ENCODE peak calls at places on chromosomes 3 and 15, in five cellular contexts. One of them, this sample, is unnamed.

GRCh38 chr15:40769310-40770146 is at the start of gene C15orf62:
- DNase-seq in AG10803: no peak
- DNase-seq in foreskin fibroblast: peak; percentile 51
- DNase-seq in GM10248: peak; percentile 71
- DNase-seq in cardiac muscle cell: no peak
- DNase-seq in this sample: no peak

GRCh38 chr3:62805578-62805977 is 69.6 kb downstream of the CADPS start:
- DNase-seq in cardiac muscle cell: peak; percentile 2
- DNase-seq in foreskin fibroblast: no peak
- DNase-seq in GM10248: no peak
- DNase-seq in AG10803: no peak
- DNase-seq in this sample: no peak

GRCh38 chr3:120144267-120144666 is 50.0 kb upstream of the GSK3B start:
- DNase-seq in cardiac muscle cell: peak; percentile 51
- DNase-seq in GM10248: no peak
- DNase-seq in AG10803: peak; percentile 77
- DNase-seq in foreskin fibroblast: peak; percentile 56
- DNase-seq in this sample: no peak

GRCh38 chr15:27058939-27059338 is 88.0 kb downstream of the GABRG3 start:
- DNase-seq in AG10803: no peak
- DNase-seq in cardiac muscle cell: no peak
- DNase-seq in GM10248: no peak
- DNase-seq in foreskin fibroblast: no peak
- DNase-seq in this sample: no peak

GRCh38 chr3:11690863-11691833 is 47.4 kb upstream of the VGLL4 start:
- DNase-seq in foreskin fibroblast: peak; percentile 16
- DNase-seq in cardiac muscle cell: no peak
- DNase-seq in AG10803: peak; percentile 67
- DNase-seq in GM10248: no peak
- DNase-seq in this sample: no peak

GRCh38 chr3:120274739-120275167 is 10.3 kb downstream of the GPR156 start:
- DNase-seq in cardiac muscle cell: no peak
- DNase-seq in GM10248: no peak
- DNase-seq in foreskin fibroblast: peak; percentile 6
- DNase-seq in AG10803: no peak
- DNase-seq in this sample: no peak

GRCh38 chr15:38254065-38254883 is 1.6 kb downstream of the SPRED1 start:
- DNase-seq in foreskin fibroblast: peak; percentile 69
- DNase-seq in cardiac muscle cell: peak; percentile 67
- DNase-seq in GM10248: peak; percentile 20
- DNase-seq in AG10803: peak; percentile 54
- DNase-seq in this sample: no peak

GRCh38 chr3:11060500-11061251 is 68.1 kb downstream of the SLC6A1 start:
- DNase-seq in GM10248: peak; percentile 69
- DNase-seq in AG10803: peak; percentile 49
- DNase-seq in foreskin fibroblast: peak; percentile 67
- DNase-seq in cardiac muscle cell: peak; percentile 83
- DNase-seq in this sample: no peak

GRCh38 chr3:189202583-189202982 is 30.8 kb downstream of the TPRG1 start:
- DNase-seq in cardiac muscle cell: no peak
- DNase-seq in GM10248: no peak
- DNase-seq in foreskin fibroblast: no peak
- DNase-seq in AG10803: no peak
- DNase-seq in this sample: no peak

GRCh38 chr15:75091814-75092213 is 68.4 kb downstream of the PPCDC start:
- DNase-seq in AG10803: peak; percentile 25
- DNase-seq in GM10248: no peak
- DNase-seq in cardiac muscle cell: no peak
- DNase-seq in foreskin fibroblast: no peak
- DNase-seq in this sample: no peak

GRCh38 chr3:58052373-58053273 is 44.4 kb downstream of the FLNB start:
- DNase-seq in GM10248: no peak
- DNase-seq in foreskin fibroblast: peak; percentile 97
- DNase-seq in AG10803: peak; percentile 94
- DNase-seq in cardiac muscle cell: no peak
- DNase-seq in this sample: no peak

GRCh38 chr3:52281980-52282801 is 3.7 kb upstream of the WDR82 start:
- DNase-seq in cardiac muscle cell: no peak
- DNase-seq in AG10803: peak; percentile 23
- DNase-seq in GM10248: no peak
- DNase-seq in foreskin fibroblast: peak; percentile 77
- DNase-seq in this sample: no peak

GRCh38 chr3:132464066-132464465 is 46.8 kb downstream of the DNAJC13 start:
- DNase-seq in AG10803: peak; percentile 33
- DNase-seq in foreskin fibroblast: peak; percentile 65
- DNase-seq in cardiac muscle cell: no peak
- DNase-seq in GM10248: no peak
- DNase-seq in this sample: no peak

GRCh38 chr3:11452988-11453847 is 181.0 kb downstream of the ATG7 start:
- DNase-seq in GM10248: no peak
- DNase-seq in cardiac muscle cell: no peak
- DNase-seq in AG10803: peak; percentile 65
- DNase-seq in foreskin fibroblast: peak; percentile 67
- DNase-seq in this sample: no peak

GRCh38 chr15:62549345-62549970 is 384.4 kb upstream of the C2CD4B start:
- DNase-seq in cardiac muscle cell: peak; percentile 49
- DNase-seq in foreskin fibroblast: peak; percentile 43
- DNase-seq in AG10803: no peak
- DNase-seq in GM10248: peak; percentile 26
- DNase-seq in this sample: no peak

GRCh38 chr3:183638092-183638644 is 2.7 kb downstream of the KLHL24 start:
- DNase-seq in AG10803: no peak
- DNase-seq in GM10248: no peak
- DNase-seq in cardiac muscle cell: no peak
- DNase-seq in foreskin fibroblast: no peak
- DNase-seq in this sample: no peak

GRCh38 chr3:194572131-194572789 is 61.0 kb downstream of the TMEM44 start:
- DNase-seq in foreskin fibroblast: peak; percentile 94
- DNase-seq in cardiac muscle cell: peak; percentile 59
- DNase-seq in AG10803: peak; percentile 96
- DNase-seq in GM10248: no peak
- DNase-seq in this sample: peak; percentile 60

GRCh38 chr3:177482048-177482741 is 284.9 kb upstream of the TBL1XR1 start:
- DNase-seq in AG10803: peak; percentile 46
- DNase-seq in GM10248: no peak
- DNase-seq in cardiac muscle cell: no peak
- DNase-seq in foreskin fibroblast: peak; percentile 43
- DNase-seq in this sample: no peak

GRCh38 chr15:57890351-57890750 is 175.2 kb downstream of the ALDH1A2 start:
- DNase-seq in foreskin fibroblast: peak; percentile 71
- DNase-seq in cardiac muscle cell: no peak
- DNase-seq in AG10803: peak; percentile 34
- DNase-seq in GM10248: no peak
- DNase-seq in this sample: no peak

GRCh38 chr3:187112934-187113793 is 26.1 kb downstream of the RPL39L start:
- DNase-seq in foreskin fibroblast: peak; percentile 67
- DNase-seq in GM10248: peak; percentile 24
- DNase-seq in cardiac muscle cell: no peak
- DNase-seq in AG10803: peak; percentile 43
- DNase-seq in this sample: peak; percentile 4

GRCh38 chr3:37955918-37956317 is 34.7 kb upstream of the VILL start:
- DNase-seq in foreskin fibroblast: no peak
- DNase-seq in AG10803: no peak
- DNase-seq in cardiac muscle cell: no peak
- DNase-seq in GM10248: no peak
- DNase-seq in this sample: no peak

GRCh38 chr15:25679492-25679891 is 183.6 kb downstream of the ATP10A start:
- DNase-seq in GM10248: no peak
- DNase-seq in cardiac muscle cell: no peak
- DNase-seq in AG10803: no peak
- DNase-seq in foreskin fibroblast: no peak
- DNase-seq in this sample: no peak

GRCh38 chr3:189458536-189458935 is 172.7 kb upstream of the TP63 start:
- DNase-seq in foreskin fibroblast: no peak
- DNase-seq in AG10803: no peak
- DNase-seq in GM10248: no peak
- DNase-seq in cardiac muscle cell: peak; percentile 33
- DNase-seq in this sample: no peak

GRCh38 chr3:10173926-10174435 is 9.3 kb downstream of the IRAK2 start:
- DNase-seq in AG10803: peak; percentile 81
- DNase-seq in GM10248: peak; percentile 53
- DNase-seq in foreskin fibroblast: peak; percentile 92
- DNase-seq in cardiac muscle cell: no peak
- DNase-seq in this sample: peak; percentile 73

GRCh38 chr3:141126661-141127343 is 75.7 kb downstream of the SPSB4 start:
- DNase-seq in foreskin fibroblast: no peak
- DNase-seq in GM10248: no peak
- DNase-seq in cardiac muscle cell: no peak
- DNase-seq in AG10803: no peak
- DNase-seq in this sample: no peak

GRCh38 chr3:138066383-138066782 is 49.0 kb downstream of the DZIP1L start:
- DNase-seq in AG10803: no peak
- DNase-seq in cardiac muscle cell: no peak
- DNase-seq in foreskin fibroblast: no peak
- DNase-seq in GM10248: peak; percentile 50
- DNase-seq in this sample: no peak

GRCh38 chr3:185712337-185712736 is 112.5 kb downstream of the IGF2BP2 start:
- DNase-seq in AG10803: peak; percentile 36
- DNase-seq in GM10248: no peak
- DNase-seq in foreskin fibroblast: peak; percentile 62
- DNase-seq in cardiac muscle cell: no peak
- DNase-seq in this sample: no peak

GRCh38 chr3:15819043-15819442 is 21.3 kb upstream of the ANKRD28 start:
- DNase-seq in GM10248: no peak
- DNase-seq in AG10803: no peak
- DNase-seq in foreskin fibroblast: no peak
- DNase-seq in cardiac muscle cell: no peak
- DNase-seq in this sample: no peak

GRCh38 chr3:15823092-15823491 is 25.3 kb upstream of the ANKRD28 start:
- DNase-seq in cardiac muscle cell: no peak
- DNase-seq in GM10248: no peak
- DNase-seq in foreskin fibroblast: no peak
- DNase-seq in AG10803: no peak
- DNase-seq in this sample: no peak

GRCh38 chr3:15822281-15822680 is 24.5 kb upstream of the ANKRD28 start:
- DNase-seq in cardiac muscle cell: no peak
- DNase-seq in GM10248: no peak
- DNase-seq in AG10803: no peak
- DNase-seq in foreskin fibroblast: no peak
- DNase-seq in this sample: no peak

GRCh38 chr3:15819576-15819975 is 21.8 kb upstream of the ANKRD28 start:
- DNase-seq in foreskin fibroblast: peak; percentile 62
- DNase-seq in GM10248: no peak
- DNase-seq in AG10803: peak; percentile 56
- DNase-seq in cardiac muscle cell: no peak
- DNase-seq in this sample: no peak

GRCh38 chr3:15820911-15821310 is 23.1 kb upstream of the ANKRD28 start:
- DNase-seq in GM10248: no peak
- DNase-seq in cardiac muscle cell: no peak
- DNase-seq in AG10803: peak; percentile 70
- DNase-seq in foreskin fibroblast: peak; percentile 62
- DNase-seq in this sample: no peak
- TF ChIP-seq CTCF in GM10248: no peak
- TF ChIP-seq CTCF in cardiac muscle cell: no peak
- TF ChIP-seq CTCF in AG10803: peak; percentile 35
- TF ChIP-seq CTCF in foreskin fibroblast: no peak
- TF ChIP-seq CTCF in this sample: peak; percentile 16

GRCh38 chr3:71718069-71718468 is 7.1 kb downstream of the EIF4E3 start:
- DNase-seq in foreskin fibroblast: no peak
- DNase-seq in cardiac muscle cell: no peak
- DNase-seq in AG10803: no peak
- DNase-seq in GM10248: no peak
- DNase-seq in this sample: no peak
- TF ChIP-seq CTCF in foreskin fibroblast: no peak
- TF ChIP-seq CTCF in cardiac muscle cell: no peak
- TF ChIP-seq CTCF in AG10803: no peak
- TF ChIP-seq CTCF in GM10248: no peak
- TF ChIP-seq CTCF in this sample: no peak

DNA sequence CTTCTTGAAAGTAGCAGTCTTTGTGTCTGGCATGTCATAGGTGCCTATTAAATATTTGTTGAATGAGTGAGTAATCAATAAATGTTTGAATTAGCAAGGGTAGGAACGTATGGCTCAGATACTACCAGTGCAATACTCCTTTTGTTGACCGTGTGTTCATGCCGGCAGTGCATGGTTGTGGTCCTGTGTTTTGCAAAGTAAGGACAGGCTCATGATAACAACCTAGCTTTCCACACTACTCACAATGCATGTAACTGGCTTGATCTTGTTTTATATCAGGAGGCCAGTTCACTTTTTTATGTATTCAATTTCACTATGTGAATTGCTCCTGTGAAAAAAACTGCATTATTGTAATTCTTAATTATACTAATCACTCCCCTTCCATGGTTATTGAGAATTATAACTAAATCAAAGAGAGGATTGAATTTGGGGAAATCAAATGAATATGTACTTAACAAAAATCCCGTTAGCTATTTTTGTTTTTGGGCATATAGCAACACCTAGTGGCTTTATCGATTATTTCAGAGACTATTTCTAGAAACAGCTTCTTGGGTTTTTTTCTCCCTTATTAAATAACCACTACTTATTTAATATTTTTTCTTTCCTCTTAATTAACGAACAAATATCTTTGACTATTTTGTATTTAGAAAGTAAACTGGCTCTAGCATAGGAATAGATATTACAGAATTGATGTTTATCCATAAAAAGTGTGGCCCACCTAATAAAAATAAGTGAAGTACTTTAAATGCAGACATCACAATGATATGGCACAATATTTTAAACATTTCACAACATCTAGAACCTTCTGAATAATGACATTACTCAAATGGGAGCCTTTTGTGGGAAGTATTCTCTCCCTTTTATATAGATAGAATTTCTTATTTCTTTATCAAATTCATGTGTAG is 218.5 kb downstream of the BBX start:
- DNase-seq in AG10803: peak; percentile 40
- DNase-seq in cardiac muscle cell: no peak
- DNase-seq in GM10248: no peak
- DNase-seq in foreskin fibroblast: peak; percentile 38
- DNase-seq in this sample: no peak
- TF ChIP-seq CTCF in AG10803: peak; percentile 64
- TF ChIP-seq CTCF in cardiac muscle cell: peak; percentile 47
- TF ChIP-seq CTCF in GM10248: peak; percentile 29
- TF ChIP-seq CTCF in foreskin fibroblast: peak; percentile 27
- TF ChIP-seq CTCF in this sample: peak; percentile 50

GRCh38 chr15:95763426-95763825 is 567.1 kb upstream of the NR2F2 start:
- DNase-seq in foreskin fibroblast: no peak
- DNase-seq in cardiac muscle cell: no peak
- DNase-seq in AG10803: no peak
- DNase-seq in GM10248: no peak
- DNase-seq in this sample: no peak

GRCh38 chr15:95757171-95757570 is 573.3 kb upstream of the NR2F2 start:
- DNase-seq in GM10248: no peak
- DNase-seq in AG10803: no peak
- DNase-seq in cardiac muscle cell: no peak
- DNase-seq in foreskin fibroblast: no peak
- DNase-seq in this sample: no peak

GRCh38 chr15:95761742-95762141 is 568.8 kb upstream of the NR2F2 start:
- DNase-seq in GM10248: no peak
- DNase-seq in AG10803: no peak
- DNase-seq in foreskin fibroblast: no peak
- DNase-seq in cardiac muscle cell: peak; percentile 38
- DNase-seq in this sample: no peak

GRCh38 chr15:95765161-95765560 is 565.3 kb upstream of the NR2F2 start:
- DNase-seq in foreskin fibroblast: no peak
- DNase-seq in cardiac muscle cell: no peak
- DNase-seq in GM10248: no peak
- DNase-seq in AG10803: no peak
- DNase-seq in this sample: no peak

GRCh38 chr15:95760508-95760907 is 570.0 kb upstream of the NR2F2 start:
- DNase-seq in GM10248: no peak
- DNase-seq in cardiac muscle cell: peak; percentile 46
- DNase-seq in foreskin fibroblast: peak; percentile 29
- DNase-seq in AG10803: peak; percentile 1
- DNase-seq in this sample: no peak
- TF ChIP-seq CTCF in GM10248: peak; percentile 18
- TF ChIP-seq CTCF in cardiac muscle cell: no peak
- TF ChIP-seq CTCF in foreskin fibroblast: no peak
- TF ChIP-seq CTCF in AG10803: no peak
- TF ChIP-seq CTCF in this sample: peak; percentile 7